ENCODE peak calls at places on chromosomes 2 and 18, in six cellular contexts. N is right atrium auricular region; H is cardiac muscle cell; A is A549; U is effector memory CD4-positive, alpha-beta T cell; M is OCI-LY7. R is an unnamed sample. For H3K4me1, the result is how much of the 10 kb centered on the place peaks cover.

GRCh38 chr2:57490746-57491145 is 555.9 kb upstream of the VRK2 start:
- DNase-seq in N (no peak), H (no peak), A (no peak), U (no peak), M (no peak), R (no peak)

GRCh38 chr2:17800219-17800618 is 16.0 kb upstream of the MSGN1 start:
- DNase-seq in N (peak), H (peak), A (no peak), U (no peak), M (no peak), R (no peak)

GRCh38 chr2:20673686-20674308 is 6.9 kb downstream of the GDF7 start:
- DNase-seq in N (no peak), H (no peak), A (no peak), U (no peak), M (no peak), R (no peak)

GRCh38 chr2:7034313-7034712 is 117.1 kb downstream of the RNF144A start:
- DNase-seq in N (no peak), H (peak), A (no peak), U (no peak), M (no peak), R (no peak)

GRCh38 chr2:128277961-128278681 is 40.5 kb downstream of the HS6ST1 start:
- DNase-seq in N (no peak), H (no peak), A (no peak), U (no peak), M (no peak), R (no peak)

GRCh38 chr2:55524884-55525437 is 5.4 kb downstream of the CFAP36 start:
- DNase-seq in N (no peak), H (no peak), A (no peak), U (no peak), M (no peak), R (no peak)

GRCh38 chr2:1047485-1047884 is 96.8 kb downstream of the SNTG2 start:
- DNase-seq in N (no peak), H (peak), A (no peak), U (no peak), M (peak), R (no peak)

GRCh38 chr2:71700880-71701397 is 247.6 kb downstream of the DYSF start:
- DNase-seq in N (peak), H (peak), A (no peak), U (no peak), M (no peak), R (no peak)

GRCh38 chr2:54470241-54470938 is 14.3 kb downstream of the SPTBN1 start:
- DNase-seq in N (no peak), H (peak), A (no peak), U (no peak), M (no peak), R (no peak)

GRCh38 chr18:13067124-13067523 is 76.0 kb downstream of the CEP192 start:
- DNase-seq in N (no peak), H (no peak), A (no peak), U (no peak), M (no peak), R (no peak)

GRCh38 chr2:238116298-238117198 is 16.4 kb downstream of the ESPNL start:
- DNase-seq in N (no peak), H (no peak), A (no peak), U (no peak), M (no peak), R (no peak)

GRCh38 chr2:241665731-241666440 is 20.7 kb downstream of the DTYMK start:
- DNase-seq in N (no peak), H (no peak), A (no peak), U (no peak), M (no peak), R (no peak)

GRCh38 chr18:33923980-33924379 is 300.7 kb downstream of the NOL4 start:
- DNase-seq in N (no peak), H (no peak), A (no peak), U (no peak), M (no peak), R (no peak)

GRCh38 chr2:203661509-203661908 is 44.9 kb upstream of the CD28 start:
- DNase-seq in N (no peak), H (no peak), A (no peak), U (no peak), M (no peak), R (no peak)
- H3K4me3 ChIP-seq in N (no peak), H (no peak), A (no peak), U (no peak), M (no peak), R (no peak)

GRCh38 chr2:146776589-146776988 is 1068.2 kb upstream of the ACVR2A start:
- DNase-seq in N (no peak), H (no peak), A (no peak), U (no peak), M (no peak), R (no peak)

GRCh38 chr2:146777181-146777580 is 1067.6 kb upstream of the ACVR2A start:
- DNase-seq in N (no peak), H (no peak), A (no peak), U (no peak), M (no peak), R (no peak)
- H3K27ac ChIP-seq in N (no peak), H (no peak), A (no peak), U (no peak), M (no peak), R (no peak)

DNA sequence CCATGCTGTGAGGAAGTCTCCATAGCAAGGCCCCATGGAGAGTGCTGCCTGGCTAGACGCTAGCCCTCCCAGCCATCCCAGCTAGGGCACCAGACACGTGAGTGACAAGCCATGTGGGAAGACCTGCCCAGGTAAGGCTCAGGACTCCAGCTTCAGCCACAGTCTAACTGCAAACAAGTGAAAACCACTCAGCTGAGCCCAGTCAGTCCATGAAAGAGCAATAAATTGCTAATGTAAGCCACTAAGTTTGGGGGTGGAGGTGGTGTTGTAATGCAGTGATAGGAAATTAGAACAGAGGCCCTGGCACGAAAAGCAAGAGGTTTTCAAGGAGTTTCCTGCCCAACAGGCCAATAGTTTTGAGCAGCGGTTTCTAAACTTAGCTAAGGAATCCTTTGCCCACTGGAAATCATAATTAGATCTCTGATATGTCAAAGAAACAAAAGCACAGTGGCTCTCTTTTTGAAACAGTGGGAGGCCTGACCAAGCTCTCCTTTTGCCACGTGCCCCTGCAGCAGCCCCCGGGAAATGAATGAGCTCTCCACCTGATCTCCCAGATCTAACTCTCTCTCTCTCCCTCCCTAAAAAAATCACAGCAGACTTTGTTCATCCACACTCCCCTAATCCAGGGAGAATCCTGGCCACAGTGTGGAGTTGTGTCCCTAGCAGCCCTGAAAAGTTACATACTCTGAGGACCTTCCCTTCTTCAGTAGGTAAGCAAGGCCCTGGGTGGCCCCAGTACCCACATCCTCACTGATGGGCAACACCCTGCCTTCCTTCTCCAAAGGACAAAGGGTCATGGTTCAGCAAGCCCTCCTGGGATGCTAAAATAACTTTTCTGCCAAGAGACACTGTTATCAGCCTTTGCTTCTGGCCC is 77.1 kb upstream of the GLI2 start:
- DNase-seq in N (no peak), H (peak), A (no peak), U (no peak), M (no peak), R (no peak)
- H3K4me1 ChIP-seq in N (under half), H (under half), A (under half), U (under half), M (under half), R (under half)

DNA sequence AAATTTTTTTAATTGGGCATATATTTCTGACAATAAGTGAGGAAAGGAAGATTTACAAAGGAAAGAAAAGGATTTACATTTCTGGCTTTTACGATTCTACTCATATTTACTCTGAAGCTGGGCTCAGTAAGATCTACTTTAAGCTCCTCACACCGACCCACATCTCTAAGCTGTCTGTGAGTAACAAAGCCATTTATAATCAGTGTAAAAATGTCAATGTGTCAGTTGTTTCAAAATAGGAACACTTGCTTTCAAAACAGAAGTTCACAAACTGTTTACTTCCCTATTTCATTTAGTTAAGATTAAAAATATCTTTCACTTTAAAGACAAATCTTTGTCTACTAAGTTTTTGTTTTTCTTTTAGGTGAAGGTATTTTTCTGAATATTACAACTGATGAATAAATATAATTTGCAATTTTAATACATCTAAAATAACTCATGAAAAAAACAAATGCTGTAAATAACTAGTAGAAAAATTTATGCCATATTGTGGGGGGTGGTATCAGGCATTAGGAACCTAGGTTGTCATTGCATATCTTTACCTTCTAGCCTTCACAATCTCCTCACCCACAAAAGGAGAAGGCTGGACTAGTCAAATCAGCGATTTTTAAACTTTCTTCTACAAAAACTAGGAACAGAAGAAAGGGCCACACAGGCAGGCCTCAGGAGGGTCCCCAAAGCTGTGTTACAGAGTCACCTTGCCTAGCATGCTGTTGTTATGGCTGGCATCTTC is 64.5 kb downstream of the TMEM131 start:
- DNase-seq in N (no peak), H (no peak), A (no peak), U (no peak), M (peak), R (no peak)
- H3K4me3 ChIP-seq in N (no peak), H (no peak), A (no peak), U (no peak), M (peak), R (no peak)

DNA sequence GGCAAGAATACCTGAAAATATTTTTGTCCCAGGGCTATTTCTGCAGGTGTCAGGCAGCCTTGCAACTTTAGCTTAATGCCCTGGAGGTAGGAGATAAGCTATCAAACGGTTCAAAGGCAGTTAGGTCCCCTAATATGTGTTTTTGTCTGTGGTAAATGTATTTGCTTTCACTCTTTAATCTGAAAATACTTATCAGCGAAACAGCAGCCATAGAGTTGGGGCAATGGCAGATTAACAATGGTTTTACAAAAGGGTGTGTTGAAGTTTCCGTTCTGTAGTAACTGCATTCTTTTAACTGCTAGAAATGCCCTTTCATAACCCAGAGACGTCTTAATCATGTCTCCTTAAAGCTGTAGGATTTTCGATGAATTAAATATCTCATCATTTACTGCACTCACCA is 265.0 kb upstream of the TRIB2 start:
- DNase-seq in N (no peak), H (peak), A (no peak), U (no peak), M (no peak), R (no peak)
- H3K27ac ChIP-seq in N (no peak), H (peak), A (no peak), U (peak), M (no peak), R (peak)

GRCh38 chr2:120814352-120814751 is 78.7 kb downstream of the GLI2 start:
- DNase-seq in N (no peak), H (no peak), A (no peak), U (no peak), M (no peak), R (no peak)
- H3K4me1 ChIP-seq in N (under half), H (under half), A (under half), U (under half), M (under half), R (under half)

DNA sequence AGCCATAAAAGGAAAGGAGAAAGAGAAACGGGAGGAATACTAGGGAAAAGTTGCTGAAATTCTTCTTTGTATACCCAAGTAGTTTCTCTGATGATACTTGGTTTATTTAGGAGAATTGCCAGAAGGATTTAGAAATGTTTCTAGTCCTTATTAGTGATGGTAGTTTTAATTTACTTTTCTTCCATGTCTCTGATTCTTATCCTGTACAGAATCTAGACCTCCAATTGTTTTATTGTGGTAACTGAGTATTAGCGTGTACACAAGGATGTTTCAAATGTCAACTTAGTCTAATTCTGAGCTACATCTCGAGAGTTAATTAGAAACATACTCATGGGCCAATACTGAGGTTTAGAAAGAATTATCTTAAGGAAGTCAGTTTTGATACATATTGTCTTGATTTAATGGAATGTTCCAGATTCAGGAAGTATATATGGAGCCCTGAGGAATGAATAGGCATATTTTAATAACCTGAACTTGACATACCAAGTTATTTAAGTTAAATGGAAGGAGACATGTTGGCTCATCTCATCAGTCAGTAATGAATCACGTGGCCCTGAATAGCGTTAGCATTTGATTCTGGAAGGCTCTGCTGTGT is 219.6 kb downstream of the LTBP1 start:
- DNase-seq in N (no peak), H (peak), A (no peak), U (no peak), M (no peak), R (no peak)
- H3K4me3 ChIP-seq in N (no peak), H (no peak), A (no peak), U (no peak), M (no peak), R (no peak)

R was measured in naive thymus-derived CD4-positive, alpha-beta T cell.